ENCODE peak calls at places on chromosomes 13 and 19, in seven cellular contexts. T is IMR-90; B is mucosa of descending colon; C is mammary epithelial cell; J is CD8-positive, alpha-beta T cell; O is hepatocyte; G is sigmoid colon. Z is an unnamed sample.

GRCh38 chr13:31049833-31050232 is 111.9 kb downstream of the HSPH1 start:
- DNase-seq in J (no peak), C (no peak), O (no peak), G (no peak), B (no peak), T (no peak), Z (no peak)

GRCh38 chr13:59038824-59039223 is 1124.9 kb downstream of the DIAPH3 start:
- DNase-seq in G (no peak), J (no peak), C (no peak), B (no peak), O (peak; percentile 28), T (peak; percentile 15), Z (no peak)

GRCh38 chr13:23993439-23993980 is 96.2 kb upstream of the C1QTNF9B start:
- DNase-seq in C (no peak), O (no peak), G (no peak), J (no peak), B (no peak), T (peak; percentile 93), Z (no peak)

GRCh38 chr13:49436890-49437289 is 7.0 kb downstream of the CAB39L start:
- DNase-seq in O (peak; percentile 20), J (no peak), G (peak; percentile 77), C (peak; percentile 29), T (peak; percentile 73), B (peak; percentile 17), Z (no peak)

GRCh38 chr19:34253711-34254551 is 423 bp upstream of the GARRE1 start:
- DNase-seq in J (peak; percentile 68), T (peak; percentile 47), G (peak; percentile 91), O (peak; percentile 94), B (peak; percentile 94), C (no peak), Z (no peak)

GRCh38 chr13:65946387-65946786 is 1283.7 kb downstream of the PCDH9 start:
- DNase-seq in C (no peak), O (no peak), G (no peak), B (no peak), T (no peak), J (no peak), Z (no peak)

GRCh38 chr13:51453959-51454703 is 1.3 kb upstream of the INTS6 start:
- DNase-seq in J (no peak), T (peak; percentile 6), C (peak; percentile 23), G (peak; percentile 70), O (peak; percentile 46), B (peak; percentile 51), Z (no peak)

GRCh38 chr19:40599331-40600085 is 1.7 kb upstream of the LTBP4 start:
- DNase-seq in B (peak; percentile 28), C (no peak), G (no peak), J (no peak), O (no peak), T (no peak), Z (no peak)

GRCh38 chr19:41547569-41547968 is 28.4 kb upstream of the CEACAM21 start:
- DNase-seq in C (no peak), J (no peak), T (no peak), B (no peak), G (no peak), O (no peak), Z (no peak)

GRCh38 chr19:29576761-29577661 is 29.1 kb upstream of the POP4 start:
- DNase-seq in O (no peak), B (no peak), C (peak; percentile 43), J (no peak), T (peak; percentile 47), G (no peak), Z (no peak)

GRCh38 chr13:69565334-69565733 is 542.3 kb upstream of the ATXN8OS start:
- DNase-seq in T (no peak), J (no peak), O (peak; percentile 32), C (peak; percentile 45), G (no peak), B (peak; percentile 35), Z (no peak)

GRCh38 chr19:40529093-40529954 is 47.3 kb upstream of the SHKBP1 start:
- DNase-seq in O (peak; percentile 90), B (peak; percentile 84), J (peak; percentile 77), T (peak; percentile 61), C (peak; percentile 64), G (peak; percentile 92), Z (peak; percentile 50)

GRCh38 chr13:59823495-59823894 is 340.2 kb downstream of the DIAPH3 start:
- DNase-seq in T (peak; percentile 77), G (no peak), O (no peak), C (peak; percentile 43), J (no peak), B (no peak), Z (no peak)

GRCh38 chr13:112424098-112424497 is 47.9 kb downstream of the SPACA7 start:
- DNase-seq in T (no peak), G (no peak), O (no peak), B (no peak), J (no peak), C (no peak), Z (no peak)

GRCh38 chr19:17216058-17216670 is 1.0 kb downstream of the USE1 start:
- DNase-seq in B (peak; percentile 31), G (no peak), O (no peak), C (no peak), J (no peak), T (no peak), Z (no peak)

GRCh38 chr19:46347572-46347883 is 641 bp downstream of the PPP5C start:
- DNase-seq in O (no peak), B (no peak), C (no peak), T (no peak), J (no peak), G (no peak), Z (no peak)
- TF ChIP-seq CTCF in O (no peak), B (no peak), C (no peak), T (no peak), J (no peak), G (no peak), Z (no peak)

GRCh38 chr19:38543286-38543806 is 74.4 kb downstream of the MAP4K1 start:
- DNase-seq in J (no peak), G (no peak), O (no peak), B (no peak), T (no peak), C (no peak), Z (no peak)
- H3K4me3 ChIP-seq in J (no peak overlapping the region), G (no peak overlapping the region), O (no peak overlapping the region), B (no peak overlapping the region), T (peak overlapping the region; percentile 31), C (no peak overlapping the region), Z (peak overlapping the region; percentile 36)

GRCh38 chr19:8363803-8364771 is at the start of gene ANGPTL4:
- DNase-seq in T (peak; percentile 55), B (peak; percentile 75), O (peak; percentile 75), G (peak; percentile 94), C (peak; percentile 64), J (no peak), Z (no peak)
- TF ChIP-seq CTCF in T (peak; percentile 12), B (no peak), O (no peak), G (peak; percentile 14), C (no peak), J (no peak), Z (no peak)

DNA sequence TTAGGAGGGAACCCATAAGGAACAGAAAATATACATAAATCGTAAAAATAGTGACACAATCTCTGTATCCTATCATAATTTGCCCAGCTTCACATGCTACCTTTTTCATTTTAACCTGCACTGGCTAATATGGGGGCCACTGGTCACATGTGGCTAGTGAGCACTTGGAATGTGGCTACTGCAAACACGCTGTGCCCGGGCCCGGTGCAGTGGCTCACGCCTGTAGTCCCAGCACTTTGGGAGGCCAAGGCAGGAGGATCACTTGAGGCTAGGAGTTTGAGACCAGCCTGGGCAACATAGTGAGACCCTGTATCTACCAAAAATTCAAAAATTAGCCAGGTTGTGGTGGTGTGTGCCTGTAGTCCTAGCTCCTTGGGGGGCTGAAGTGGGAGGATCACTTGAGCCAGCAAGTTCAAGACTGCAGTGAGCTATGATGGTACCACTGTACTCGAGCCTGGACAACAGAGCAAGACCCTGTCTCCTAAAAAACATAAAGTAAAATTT is 1.5 kb upstream of the N4BP2L1 start:
- DNase-seq in T (no peak), G (no peak), O (no peak), C (no peak), B (no peak), J (no peak), Z (no peak)
- H3K4me3 ChIP-seq in T (no peak overlapping the region), G (no peak overlapping the region), O (no peak overlapping the region), C (no peak overlapping the region), B (no peak overlapping the region), J (no peak overlapping the region), Z (no peak overlapping the region)

DNA sequence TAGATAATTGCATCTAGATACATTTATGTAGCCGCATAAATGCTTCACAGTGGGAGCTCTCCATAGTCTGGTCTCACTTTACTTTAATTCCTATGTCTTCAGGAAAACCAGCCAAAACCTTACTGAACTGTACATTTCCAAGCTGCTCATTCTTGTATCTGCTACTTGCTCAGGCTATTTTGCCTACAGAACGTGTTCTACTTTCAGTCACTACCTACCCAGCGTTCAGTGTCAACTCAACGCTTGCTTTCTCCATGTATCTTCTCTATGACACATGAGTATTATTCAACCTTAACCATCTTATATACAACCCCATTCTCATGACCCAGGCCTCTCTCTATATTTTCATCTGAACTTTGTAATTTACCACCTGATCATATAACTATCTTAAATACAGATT is 101.9 kb downstream of the KLF12 start:
- DNase-seq in J (no peak), C (no peak), T (no peak), G (no peak), B (no peak), O (no peak), Z (no peak)
- TF ChIP-seq CTCF in J (no peak), C (no peak), T (no peak), G (no peak), B (no peak), O (no peak), Z (no peak)